ENCODE peak calls at places on chromosomes 3 and 15, in four cellular contexts. M is HFFc6, O is A549, Z is NCI-H146. T is an unnamed sample.
A peak's percentile ranks its signal among the peaks of the same experiment; 100 is the strongest.

GRCh38 chr15:56598991-56599390 is 134.1 kb upstream of the MNS1 start:
- DNase-seq in M (no peak), O (no peak), Z (no peak), T (no peak)

GRCh38 chr15:62483817-62484216 is 318.7 kb upstream of the C2CD4B start:
- DNase-seq in M (no peak), O (no peak), Z (no peak), T (no peak)

GRCh38 chr3:134092231-134092701 is 62.5 kb upstream of the SLCO2A1 start:
- DNase-seq in M (no peak), O (peak; percentile 3), Z (no peak), T (no peak)

GRCh38 chr15:80721476-80721875 is 26.4 kb downstream of the ABHD17C start:
- DNase-seq in M (no peak), O (no peak), Z (no peak), T (no peak)

GRCh38 chr3:16928386-16929132 is 43.8 kb downstream of the PLCL2 start:
- DNase-seq in M (no peak), O (no peak), Z (no peak), T (no peak)

GRCh38 chr3:12661926-12662592 is 1.9 kb downstream of the RAF1 start:
- DNase-seq in M (no peak), O (no peak), Z (no peak), T (no peak)

GRCh38 chr3:8579101-8579500 is 65.5 kb downstream of the SSUH2 start:
- DNase-seq in M (no peak), O (no peak), Z (no peak), T (no peak)

GRCh38 chr3:183428140-183429023 is at the start of gene MCF2L2:
- DNase-seq in M (no peak), O (peak; percentile 19), Z (peak; percentile 90), T (peak; percentile 66)

GRCh38 chr15:91537868-91538267 is 315.6 kb upstream of the SLCO3A1 start:
- DNase-seq in M (no peak), O (no peak), Z (peak; percentile 47), T (no peak)

GRCh38 chr3:15523660-15524417 is 2.3 kb upstream of the COLQ start:
- DNase-seq in M (no peak), O (no peak), Z (no peak), T (no peak)

GRCh38 chr15:65980824-65981456 is 111.6 kb downstream of the RAB11A start:
- DNase-seq in M (peak; percentile 76), O (peak; percentile 76), Z (peak; percentile 44), T (no peak)

GRCh38 chr3:128416578-128417150 is 50.0 kb downstream of the DNAJB8 start:
- DNase-seq in M (peak; percentile 82), O (peak; percentile 72), Z (peak; percentile 47), T (no peak)

GRCh38 chr15:90881978-90882721 is 2.2 kb upstream of the FES start:
- DNase-seq in M (no peak), O (no peak), Z (no peak), T (no peak)

GRCh38 chr3:137524751-137525150 is 239.4 kb upstream of the SOX14 start:
- DNase-seq in M (no peak), O (no peak), Z (no peak), T (no peak)

GRCh38 chr3:8967553-8967952 is 4.3 kb upstream of the RAD18 start:
- DNase-seq in M (no peak), O (no peak), Z (no peak), T (no peak)

GRCh38 chr15:58434334-58434888 is 2.6 kb downstream of the LIPC start:
- DNase-seq in M (no peak), O (no peak), Z (no peak), T (no peak)

GRCh38 chr3:41710646-41711388 is 251.1 kb downstream of the ULK4 start:
- DNase-seq in M (peak; percentile 64), O (peak; percentile 13), Z (no peak), T (no peak)

GRCh38 chr3:181935915-181936314 is 224.2 kb downstream of the SOX2 start:
- DNase-seq in M (no peak), O (no peak), Z (peak; percentile 26), T (no peak)

GRCh38 chr3:10975695-10976234 is 16.8 kb upstream of the SLC6A1 start:
- DNase-seq in M (no peak), O (no peak), Z (no peak), T (no peak)

GRCh38 chr3:174023445-174023844 is 625.9 kb downstream of the NLGN1 start:
- DNase-seq in M (no peak), O (no peak), Z (no peak), T (no peak)

GRCh38 chr3:125967156-125967555 is 1.8 kb upstream of the ROPN1B start:
- DNase-seq in M (no peak), O (no peak), Z (peak; percentile 95), T (no peak)

GRCh38 chr3:48268936-48269551 is 28.1 kb downstream of the ZNF589 start:
- DNase-seq in M (no peak), O (no peak), Z (no peak), T (no peak)

GRCh38 chr15:78944669-78945407 is at the start of gene CTSH:
- DNase-seq in M (no peak), O (peak; percentile 65), Z (peak; percentile 87), T (peak; percentile 66)

GRCh38 chr3:117893638-117894037 is 1141.0 kb downstream of the IGSF11 start:
- DNase-seq in M (no peak), O (no peak), Z (peak; percentile 45), T (no peak)

GRCh38 chr3:151843275-151843674 is 29.4 kb downstream of the AADAC start:
- DNase-seq in M (no peak), O (peak; percentile 63), Z (peak; percentile 90), T (no peak)

GRCh38 chr3:77620009-77620408 is 580.1 kb downstream of the ROBO2 start:
- DNase-seq in M (no peak), O (no peak), Z (no peak), T (no peak)

GRCh38 chr3:112602217-112602838 is 38.6 kb downstream of the CCDC80 start:
- DNase-seq in M (no peak), O (no peak), Z (no peak), T (no peak)

GRCh38 chr15:99104788-99105515 is at the start of gene SYNM:
- DNase-seq in M (peak; percentile 37), O (peak; percentile 93), Z (peak; percentile 90), T (peak; percentile 81)

GRCh38 chr3:69009559-69010410 is 3.7 kb downstream of the EOGT start:
- DNase-seq in M (peak; percentile 92), O (no peak), Z (no peak), T (no peak)

GRCh38 chr3:49717539-49718418 is 1.7 kb downstream of the AMIGO3 start:
- DNase-seq in M (no peak), O (no peak), Z (no peak), T (no peak)

GRCh38 chr15:99295840-99296239 is 44.6 kb downstream of the LRRC28 start:
- DNase-seq in M (no peak), O (no peak), Z (no peak), T (no peak)

GRCh38 chr3:38985981-38986380 is 65.8 kb downstream of the SCN11A start:
- DNase-seq in M (peak; percentile 64), O (no peak), Z (no peak), T (no peak)

GRCh38 chr3:187015903-187016638 is 85.7 kb downstream of the ST6GAL1 start:
- DNase-seq in M (no peak), O (no peak), Z (no peak), T (no peak)

GRCh38 chr15:85543741-85544155 is 163.3 kb downstream of the AKAP13 start:
- DNase-seq in M (no peak), O (no peak), Z (peak; percentile 77), T (no peak)